ENCODE peak calls at places on chromosomes 2 and 18, in six cellular contexts. K, R, W, T, O and M are unnamed samples.

GRCh38 chr2:178109813-178110212 is 2.4 kb upstream of the RBM45 start:
- DNase-seq in K (peak), R (peak), W (peak), T (no peak), O (no peak), M (peak)

GRCh38 chr2:45943231-45944044 is 292.0 kb downstream of the PRKCE start:
- DNase-seq in K (no peak), R (no peak), W (no peak), T (no peak), O (no peak), M (no peak)

GRCh38 chr2:19883486-19883885 is 18.3 kb downstream of the TTC32 start:
- DNase-seq in K (no peak), R (no peak), W (no peak), T (no peak), O (no peak), M (no peak)

GRCh38 chr2:24930768-24931167 is 10.7 kb upstream of the ADCY3 start:
- DNase-seq in K (no peak), R (no peak), W (no peak), T (no peak), O (peak), M (peak)

GRCh38 chr2:66362651-66363050 is 72.3 kb upstream of the MEIS1 start:
- DNase-seq in K (no peak), R (no peak), W (no peak), T (no peak), O (no peak), M (no peak)

GRCh38 chr2:10338242-10339188 is 35.8 kb downstream of the HPCAL1 start:
- DNase-seq in K (no peak), R (no peak), W (no peak), T (no peak), O (no peak), M (no peak)

GRCh38 chr2:220152281-220152680 is 524.9 kb downstream of the SLC4A3 start:
- DNase-seq in K (no peak), R (no peak), W (no peak), T (no peak), O (no peak), M (no peak)

GRCh38 chr2:79511320-79511951 is 1.4 kb upstream of the CTNNA2 start:
- DNase-seq in K (peak), R (peak), W (no peak), T (peak), O (no peak), M (peak)

GRCh38 chr2:138767101-138767500 is 13.1 kb downstream of the NXPH2 start:
- DNase-seq in K (no peak), R (no peak), W (no peak), T (no peak), O (no peak), M (no peak)

GRCh38 chr18:36624451-36625167 is 204.2 kb downstream of the TPGS2 start:
- DNase-seq in K (no peak), R (no peak), W (no peak), T (no peak), O (no peak), M (no peak)

GRCh38 chr2:135047295-135047694 is at the start of gene MAP3K19:
- DNase-seq in K (no peak), R (no peak), W (no peak), T (no peak), O (no peak), M (no peak)

GRCh38 chr2:165902929-165903328 is 50.6 kb downstream of the TTC21B start:
- DNase-seq in K (no peak), R (peak), W (no peak), T (no peak), O (no peak), M (peak)

GRCh38 chr18:5534845-5535244 is 9.0 kb downstream of the EPB41L3 start:
- DNase-seq in K (no peak), R (no peak), W (no peak), T (no peak), O (no peak), M (no peak)

GRCh38 chr2:197675246-197675645 is at the start of gene RFTN2:
- DNase-seq in K (no peak), R (no peak), W (no peak), T (no peak), O (no peak), M (peak)

GRCh38 chr2:233372855-233373254 is 18.6 kb downstream of the DGKD start:
- DNase-seq in K (no peak), R (no peak), W (no peak), T (no peak), O (no peak), M (no peak)

GRCh38 chr2:96114546-96114902 is 1.8 kb downstream of the ADRA2B start:
- DNase-seq in K (no peak), R (no peak), W (no peak), T (no peak), O (no peak), M (no peak)

GRCh38 chr2:130190237-130190636 is 8.0 kb downstream of the TUBA3E start:
- DNase-seq in K (no peak), R (no peak), W (no peak), T (no peak), O (no peak), M (no peak)

GRCh38 chr18:28177828-28178635 is 1.1 kb upstream of the CDH2 start:
- DNase-seq in K (no peak), R (peak), W (no peak), T (peak), O (no peak), M (peak)

GRCh38 chr2:18891598-18892345 is 302.4 kb upstream of the NT5C1B start:
- DNase-seq in K (no peak), R (no peak), W (no peak), T (no peak), O (no peak), M (peak)

DNA sequence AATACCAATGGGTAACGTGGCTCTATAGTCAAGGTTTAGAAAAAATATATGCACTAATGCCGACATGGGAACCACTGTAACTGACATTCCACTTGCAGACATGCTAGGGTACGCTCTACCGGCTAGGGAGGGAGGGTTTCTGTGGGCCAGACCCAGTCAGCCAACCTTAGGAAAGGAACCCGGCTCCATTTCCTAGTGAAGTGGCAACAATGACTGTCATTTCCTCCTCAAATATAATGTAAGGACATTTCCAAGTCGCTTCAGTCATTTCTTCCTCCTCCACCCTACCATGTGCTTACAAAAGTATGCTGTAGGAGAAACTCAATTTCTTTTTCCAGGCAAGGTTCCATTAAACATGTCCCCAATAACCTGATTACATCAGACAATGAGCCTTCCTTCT is 64.4 kb upstream of the PSMD14 start:
- DNase-seq in K (no peak), R (no peak), W (no peak), T (no peak), O (no peak), M (no peak)
- H2AFZ ChIP-seq in K (peak), R (peak), W (no peak), T (no peak), O (peak), M (no peak)

GRCh38 chr2:221495766-221496165 is 76.3 kb downstream of the EPHA4 start:
- DNase-seq in K (no peak), R (no peak), W (no peak), T (no peak), O (no peak), M (no peak)
- TF ChIP-seq CEBPB in K (no peak), R (no peak), W (no peak), T (no peak), O (no peak), M (no peak)

GRCh38 chr2:112614201-112614840 is 29.9 kb downstream of the CHCHD5 start:
- DNase-seq in K (no peak), R (peak), W (no peak), T (peak), O (no peak), M (no peak)
- H2AFZ ChIP-seq in K (peak), R (peak), W (no peak), T (peak), O (no peak), M (peak)

GRCh38 chr2:710867-711266 is 33.7 kb upstream of the TMEM18 start:
- DNase-seq in K (no peak), R (no peak), W (no peak), T (no peak), O (no peak), M (no peak)

GRCh38 chr2:715847-716573 is 38.8 kb upstream of the TMEM18 start:
- DNase-seq in K (no peak), R (no peak), W (peak), T (no peak), O (no peak), M (peak)

GRCh38 chr2:714005-714741 is 37.0 kb upstream of the TMEM18 start:
- DNase-seq in K (peak), R (peak), W (peak), T (peak), O (peak), M (peak)

GRCh38 chr2:719191-719590 is 42.0 kb upstream of the TMEM18 start:
- DNase-seq in K (no peak), R (no peak), W (no peak), T (no peak), O (no peak), M (no peak)

DNA sequence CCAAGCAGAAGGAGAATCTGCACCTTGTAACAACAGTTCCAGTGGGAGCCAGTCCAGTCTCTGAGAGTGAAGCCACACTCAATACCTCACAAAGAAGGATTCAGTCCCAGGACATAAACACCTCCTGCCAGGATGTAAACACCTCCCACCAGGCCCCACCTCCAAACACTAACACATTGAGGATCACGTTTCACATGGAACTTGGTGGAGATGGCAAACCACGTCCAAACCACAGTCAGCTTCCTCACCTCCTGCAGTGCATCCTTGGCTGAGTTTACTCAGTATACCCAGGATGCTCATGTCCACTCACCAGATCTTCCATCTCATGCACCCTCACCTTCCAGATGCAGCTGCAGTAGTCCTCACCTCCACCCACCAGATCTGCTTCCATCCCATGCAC is 37.8 kb upstream of the TMEM18 start:
- DNase-seq in K (no peak), R (no peak), W (no peak), T (no peak), O (no peak), M (no peak)
- TF ChIP-seq CEBPB in K (no peak), R (no peak), W (no peak), T (no peak), O (no peak), M (no peak)